ENCODE peak calls at places on chromosomes 12 and 14, in ten cellular contexts. X is chondrocyte, J is glutamatergic neuron, U is AG09309, M is endothelial cell, K is pancreas, G is MCF 10A, A is mammary epithelial cell, O is foreskin fibroblast, B is hepatocyte. I is an unnamed sample.
A peak's percentile ranks its signal among the peaks of the same experiment; 100 is the strongest.

GRCh38 chr12:116066381-116067230 is 210.9 kb downstream of the MED13L start:
- DNase-seq in X (no peak), J (peak; percentile 60), U (no peak), M (peak; percentile 57), K (peak; percentile 55), G (peak; percentile 55), A (no peak), O (peak; percentile 42), B (peak; percentile 61), I (peak; percentile 35)

GRCh38 chr12:109759595-109759994 is 46.0 kb downstream of the FAM222A start:
- DNase-seq in X (peak; percentile 36), J (no peak), U (no peak), M (no peak), K (peak; percentile 22), G (no peak), A (no peak), O (no peak), B (no peak), I (no peak)

GRCh38 chr12:57118711-57119271 is 7.6 kb upstream of the STAT6 start:
- DNase-seq in X (no peak), J (no peak), U (no peak), M (no peak), K (no peak), G (peak; percentile 68), A (peak; percentile 80), O (no peak), B (no peak), I (no peak)

GRCh38 chr12:1913377-1914115 is 4.9 kb downstream of the CACNA2D4 start:
- DNase-seq in X (no peak), J (peak; percentile 18), U (no peak), M (peak; percentile 2), K (no peak), G (no peak), A (no peak), O (no peak), B (peak; percentile 3), I (no peak)

GRCh38 chr14:99755068-99755405 is 38.2 kb upstream of the EML1 start:
- DNase-seq in X (peak; percentile 26), J (no peak), U (no peak), M (no peak), K (no peak), G (no peak), A (no peak), O (no peak), B (no peak), I (no peak)

GRCh38 chr12:54349031-54349430 is 15.3 kb downstream of the GPR84 start:
- DNase-seq in X (no peak), J (no peak), U (no peak), M (no peak), K (no peak), G (no peak), A (no peak), O (no peak), B (no peak), I (no peak)

GRCh38 chr12:92992041-92992440 is 62.9 kb upstream of the EEA1 start:
- DNase-seq in X (no peak), J (no peak), U (no peak), M (no peak), K (no peak), G (no peak), A (no peak), O (no peak), B (no peak), I (no peak)

GRCh38 chr12:30908389-30909087 is 18.0 kb upstream of the TSPAN11 start:
- DNase-seq in X (no peak), J (no peak), U (peak; percentile 92), M (no peak), K (no peak), G (peak; percentile 51), A (no peak), O (peak; percentile 86), B (peak; percentile 59), I (no peak)

GRCh38 chr12:998020-998874 is 7.2 kb downstream of the ERC1 start:
- DNase-seq in X (no peak), J (no peak), U (no peak), M (no peak), K (no peak), G (no peak), A (no peak), O (no peak), B (peak; percentile 49), I (no peak)

DNA sequence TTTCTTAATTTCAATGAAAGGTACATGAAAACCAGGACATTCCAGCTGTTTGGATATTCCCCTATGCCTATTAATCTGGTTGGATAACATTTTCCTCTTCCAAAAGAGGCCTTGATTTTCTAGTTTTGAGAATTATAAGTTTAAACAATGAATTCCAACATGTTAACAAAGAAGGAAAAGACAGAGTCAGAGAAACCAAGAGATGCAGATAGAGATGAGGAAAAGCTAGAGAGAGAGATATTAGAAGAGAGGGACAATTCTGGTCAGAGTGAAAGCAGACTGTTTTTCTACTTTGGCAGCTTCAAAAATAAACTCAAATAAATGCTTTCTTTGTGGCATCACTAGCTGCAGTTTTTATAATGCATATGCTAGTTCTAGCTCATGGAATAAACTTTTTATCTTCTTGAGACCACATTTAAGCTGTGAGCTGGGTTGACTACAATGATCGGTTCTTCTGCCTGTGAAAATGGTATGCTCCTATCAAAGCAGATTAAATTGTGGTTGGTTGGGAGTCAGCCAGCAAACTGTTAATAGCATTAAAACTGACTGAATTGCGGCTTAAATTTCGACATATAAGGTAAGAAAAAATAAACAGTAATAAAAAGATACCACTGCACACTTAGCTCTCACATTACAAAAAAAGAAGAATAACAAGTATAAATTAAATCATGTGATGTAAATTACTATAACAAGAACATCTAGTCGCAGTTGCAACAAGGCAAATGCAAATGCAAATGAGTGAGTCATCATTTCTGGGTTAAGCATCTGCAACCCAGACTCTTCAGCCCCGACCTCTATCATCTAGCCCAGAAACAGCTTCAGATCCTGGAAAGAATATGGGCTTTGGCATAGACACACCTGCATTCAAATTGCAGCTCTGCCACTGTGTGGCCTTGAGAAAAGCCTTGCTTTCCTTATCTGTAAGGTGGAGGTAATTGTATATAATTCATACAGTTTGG is 19.7 kb upstream of the DHRS7 start:
- DNase-seq in X (no peak), J (no peak), U (no peak), M (no peak), K (no peak), G (peak; percentile 27), A (no peak), O (peak; percentile 25), B (no peak), I (no peak)
- TF ChIP-seq CTCF in X (no peak), J (peak; percentile 55), U (no peak), M (peak; percentile 46), K (no peak), G (no peak), A (no peak), O (no peak), B (no peak), I (peak; percentile 29)

GRCh38 chr12:99386907-99387306 is 260.6 kb upstream of the GARIN6 start:
- DNase-seq in X (no peak), J (no peak), U (peak; percentile 24), M (no peak), K (no peak), G (peak; percentile 70), A (peak; percentile 11), O (no peak), B (peak; percentile 46), I (no peak)
- TF ChIP-seq CTCF in X (peak; percentile 75), J (peak; percentile 73), U (peak; percentile 62), M (peak; percentile 60), K (no peak), G (peak; percentile 66), A (peak; percentile 6), O (peak; percentile 32), B (peak; percentile 46), I (peak; percentile 63)

DNA sequence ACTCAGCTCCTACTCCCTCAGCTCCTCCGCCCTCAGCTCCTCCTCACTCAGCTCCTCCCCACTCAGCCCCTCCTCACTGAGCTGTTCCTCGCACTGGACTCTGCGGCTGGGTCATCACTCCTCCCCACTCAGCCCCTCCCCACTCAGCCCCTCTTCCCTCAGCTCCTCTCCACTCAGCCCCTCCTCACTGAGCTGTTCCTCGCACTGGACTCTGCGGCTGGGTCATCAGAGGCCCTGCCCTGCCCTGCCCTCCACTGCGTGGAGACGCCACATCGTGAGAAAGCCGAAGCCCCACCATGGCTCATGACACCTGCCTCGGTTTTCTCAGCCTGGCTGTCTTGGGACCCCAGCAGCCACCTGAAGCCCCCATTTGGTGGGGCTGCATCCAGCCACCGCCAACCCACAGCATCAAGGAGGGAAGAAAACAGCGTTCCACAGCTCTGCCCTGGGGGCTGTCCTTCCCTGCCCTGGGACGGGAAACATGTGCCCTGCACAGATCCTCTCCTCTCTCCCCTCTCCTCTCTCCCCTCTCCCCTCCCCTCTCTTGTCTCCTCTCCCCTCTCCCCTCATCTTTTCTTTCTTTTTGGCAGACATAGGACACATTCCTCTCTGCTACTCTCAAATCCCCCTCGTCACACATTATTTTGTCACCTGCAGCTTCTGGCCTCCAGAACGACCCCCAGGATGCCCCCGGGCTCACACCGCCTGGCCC is 17.7 kb downstream of the NOC4L start:
- DNase-seq in X (peak; percentile 65), J (peak; percentile 13), U (no peak), M (no peak), K (no peak), G (no peak), A (no peak), O (no peak), B (no peak), I (no peak)
- TF ChIP-seq CTCF in X (no peak), J (no peak), U (no peak), M (no peak), K (no peak), G (no peak), A (no peak), O (no peak), B (no peak), I (no peak)

GRCh38 chr12:123761841-123762714 is at the start of gene DNAH10:
- DNase-seq in X (no peak), J (peak; percentile 86), U (no peak), M (peak; percentile 82), K (peak; percentile 11), G (no peak), A (no peak), O (no peak), B (peak; percentile 72), I (peak; percentile 68)
- TF ChIP-seq CTCF in X (peak; percentile 81), J (peak; percentile 52), U (peak; percentile 13), M (peak; percentile 43), K (no peak), G (no peak), A (no peak), O (peak; percentile 21), B (peak; percentile 51), I (peak; percentile 64)